ENCODE peak calls at places on chromosomes 12 and 14, in five cellular contexts. B is KBM-7, H is astrocyte of the spinal cord, F is COR-L47, A is DMS153. C is an unnamed sample.

GRCh38 chr14:58942516-58942915 is 246.0 kb upstream of the DAAM1 start:
- DNase-seq in F (no peak), H (peak), A (no peak), B (no peak), C (no peak)

GRCh38 chr14:104337381-104337780 is 199.0 kb downstream of the KIF26A start:
- DNase-seq in B (no peak), H (no peak), F (no peak), A (no peak), C (no peak)

GRCh38 chr12:94648578-94648977 is 1.8 kb downstream of the TMCC3 start:
- DNase-seq in B (no peak), A (no peak), F (no peak), H (no peak), C (no peak)

GRCh38 chr12:116244001-116244400 is 33.5 kb downstream of the MED13L start:
- DNase-seq in F (no peak), H (no peak), A (peak), B (no peak), C (no peak)

GRCh38 chr14:35331605-35332516 is 39.7 kb downstream of the PSMA6 start:
- DNase-seq in B (peak), A (peak), F (no peak), H (peak), C (no peak)

GRCh38 chr12:78085562-78086182 is 255.0 kb downstream of the NAV3 start:
- DNase-seq in H (peak), B (no peak), A (no peak), F (no peak), C (no peak)

GRCh38 chr14:25537846-25538455 is 488.0 kb upstream of the STXBP6 start:
- DNase-seq in B (peak), F (peak), H (no peak), A (peak), C (peak)

GRCh38 chr14:68569970-68570409 is 222.9 kb downstream of the ZFP36L1 start:
- DNase-seq in A (no peak), B (no peak), H (no peak), F (no peak), C (no peak)

GRCh38 chr12:86950043-86950838 is 694.0 kb upstream of the MGAT4C start:
- DNase-seq in H (no peak), F (no peak), B (no peak), A (no peak), C (peak)

GRCh38 chr12:86148612-86149011 is 107.6 kb downstream of the MGAT4C start:
- DNase-seq in F (no peak), A (no peak), B (no peak), H (no peak), C (no peak)

GRCh38 chr12:71756054-71756675 is 1.5 kb downstream of the RAB21 start:
- DNase-seq in A (no peak), B (no peak), F (no peak), H (no peak), C (no peak)

GRCh38 chr12:7145671-7146070 is 15.5 kb downstream of the CLSTN3 start:
- DNase-seq in A (no peak), F (no peak), H (no peak), B (no peak), C (no peak)

GRCh38 chr14:37594916-37595808 is at the start of the genes FOXA1 and TTC6:
- DNase-seq in F (peak), H (no peak), B (peak), A (peak), C (peak)

GRCh38 chr12:58341791-58342190 is 400.4 kb downstream of the ATP23 start:
- DNase-seq in F (peak), B (no peak), H (peak), A (peak), C (peak)

GRCh38 chr12:6542209-6543009 is 8.1 kb downstream of the GAPDH start:
- DNase-seq in F (no peak), H (no peak), B (peak), A (peak), C (no peak)

GRCh38 chr12:46124848-46125619 is 134.7 kb upstream of the SCAF11 start:
- DNase-seq in H (peak), A (peak), B (peak), F (peak), C (peak)

GRCh38 chr12:95440401-95440800 is 33.6 kb upstream of the METAP2 start:
- DNase-seq in A (no peak), F (no peak), B (no peak), H (peak), C (no peak)

GRCh38 chr14:86798330-86798729 is 1194.7 kb downstream of the GALC start:
- DNase-seq in A (no peak), F (no peak), B (no peak), H (no peak), C (no peak)